ENCODE peak calls at places on chromosomes 4 and X, in nine cellular contexts. K, B, W, P, N, M, J, D and Y are unnamed samples.

GRCh38 chrX:123830309-123830708 is 29.5 kb upstream of the XIAP start:
- DNase-seq in J (peak), B (no peak), P (no peak), M (no peak), W (peak), D (peak), N (no peak), K (no peak), Y (no peak)

GRCh38 chrX:23317799-23318724 is 16.6 kb upstream of the PTCHD1 start:
- DNase-seq in W (peak), J (no peak), D (no peak), B (no peak), N (no peak), K (no peak), P (no peak), M (no peak), Y (no peak)

GRCh38 chrX:67780694-67781109 is 236.9 kb downstream of the AR start:
- DNase-seq in J (peak), D (peak), W (no peak), K (peak), B (peak), M (peak), N (no peak), P (peak), Y (no peak)

GRCh38 chr4:163665521-163666334 is 171.2 kb downstream of the TMA16 start:
- DNase-seq in N (no peak), J (no peak), P (no peak), M (no peak), B (no peak), W (no peak), D (no peak), K (no peak), Y (no peak)

GRCh38 chr4:147833254-147833653 is 101.4 kb downstream of the ARHGAP10 start:
- DNase-seq in N (no peak), K (no peak), M (no peak), D (no peak), W (no peak), B (no peak), P (no peak), J (no peak), Y (no peak)

GRCh38 chrX:120282697-120283096 is 28.6 kb downstream of the TMEM255A start:
- DNase-seq in D (no peak), W (no peak), N (no peak), P (no peak), M (no peak), J (no peak), K (no peak), B (no peak), Y (no peak)

GRCh38 chrX:27918799-27919198 is 62.5 kb downstream of the DCAF8L1 start:
- DNase-seq in N (peak), D (no peak), P (no peak), W (no peak), M (no peak), K (no peak), B (peak), J (no peak), Y (no peak)

GRCh38 chrX:119687661-119688413 is 5.1 kb downstream of the SEPTIN6 start:
- DNase-seq in W (no peak), D (no peak), N (no peak), K (no peak), M (no peak), J (peak), B (no peak), P (no peak), Y (no peak)

GRCh38 chr4:6595897-6596537 is 21.0 kb downstream of the MAN2B2 start:
- DNase-seq in P (no peak), N (peak), W (peak), B (no peak), J (no peak), D (no peak), M (no peak), K (no peak), Y (no peak)

GRCh38 chr4:98491862-98492554 is 166.4 kb downstream of the TSPAN5 start:
- DNase-seq in J (no peak), P (no peak), W (no peak), N (no peak), M (no peak), B (no peak), K (no peak), D (no peak), Y (no peak)

DNA sequence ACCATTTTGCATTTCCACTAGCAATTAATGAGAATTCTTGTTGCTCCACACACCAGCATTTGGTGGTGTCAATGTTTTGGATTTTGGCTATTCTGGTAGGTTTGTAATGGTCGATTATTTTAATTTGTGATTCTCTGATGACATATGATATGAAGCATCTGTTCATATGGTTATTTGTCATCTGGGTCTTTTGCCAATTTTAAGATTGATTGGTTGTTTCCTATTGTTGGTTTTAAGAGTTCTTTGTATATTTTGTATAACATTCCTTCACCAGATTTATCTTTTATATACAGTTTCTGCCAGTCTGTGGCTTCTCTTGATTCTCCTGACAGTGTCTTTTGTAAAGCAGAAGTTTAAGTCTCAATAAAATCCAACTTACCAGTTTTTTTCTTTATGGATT is 18.5 kb upstream of the BDH2 start:
- DNase-seq in J (no peak), B (no peak), P (no peak), W (no peak), K (no peak), D (no peak), N (no peak), M (no peak), Y (no peak)
- TF ChIP-seq POLR2A in J (no peak), B (no peak), P (no peak), W (no peak), K (no peak), D (no peak), N (no peak), M (no peak), Y (no peak)

DNA sequence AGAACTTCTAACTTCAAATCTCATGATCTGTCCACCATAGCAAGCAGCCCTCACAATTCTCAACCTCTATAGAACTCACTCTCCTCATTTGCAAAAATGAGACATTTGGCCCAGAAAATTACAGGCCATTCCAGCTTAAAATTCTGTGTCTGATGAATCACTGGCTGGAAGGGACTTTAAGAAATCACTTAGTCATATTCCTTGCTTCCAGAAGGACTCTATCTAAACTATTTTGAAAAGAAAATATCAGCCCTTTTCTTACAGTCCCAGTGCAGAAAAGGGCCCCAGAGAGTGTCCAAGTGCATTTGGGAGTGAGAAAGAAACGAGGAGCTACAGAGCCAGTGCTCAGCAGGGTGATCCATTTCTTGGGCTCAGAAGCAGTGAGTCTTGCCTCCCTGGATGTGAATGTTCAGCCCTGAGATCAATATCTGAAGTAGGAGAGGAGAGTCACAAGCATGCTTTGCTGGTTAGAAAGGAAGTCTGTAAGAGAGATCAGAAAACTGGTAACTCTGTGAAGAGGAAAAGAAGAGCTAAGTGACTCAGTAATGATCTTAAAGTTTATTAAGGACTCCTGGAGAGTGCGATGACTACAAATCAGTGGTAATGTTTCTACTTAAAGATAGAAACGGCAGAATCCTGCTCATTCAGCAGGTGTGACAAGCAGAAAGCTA is 139.8 kb downstream of the PALLD start:
- DNase-seq in W (no peak), J (no peak), P (no peak), B (no peak), N (no peak), K (no peak), M (no peak), D (no peak), Y (no peak)
- H3K27ac ChIP-seq in W (peak), J (no peak), P (peak), B (no peak), N (peak), K (peak), M (peak), D (peak), Y (peak)

GRCh38 chr4:78781086-78781630 is 5.0 kb downstream of the BMP2K start:
- DNase-seq in P (no peak), N (no peak), W (no peak), D (no peak), J (no peak), B (no peak), K (no peak), M (no peak), Y (no peak)
- TF ChIP-seq POLR2A in P (no peak), N (no peak), W (no peak), D (no peak), J (no peak), B (no peak), K (no peak), M (no peak), Y (no peak)

DNA sequence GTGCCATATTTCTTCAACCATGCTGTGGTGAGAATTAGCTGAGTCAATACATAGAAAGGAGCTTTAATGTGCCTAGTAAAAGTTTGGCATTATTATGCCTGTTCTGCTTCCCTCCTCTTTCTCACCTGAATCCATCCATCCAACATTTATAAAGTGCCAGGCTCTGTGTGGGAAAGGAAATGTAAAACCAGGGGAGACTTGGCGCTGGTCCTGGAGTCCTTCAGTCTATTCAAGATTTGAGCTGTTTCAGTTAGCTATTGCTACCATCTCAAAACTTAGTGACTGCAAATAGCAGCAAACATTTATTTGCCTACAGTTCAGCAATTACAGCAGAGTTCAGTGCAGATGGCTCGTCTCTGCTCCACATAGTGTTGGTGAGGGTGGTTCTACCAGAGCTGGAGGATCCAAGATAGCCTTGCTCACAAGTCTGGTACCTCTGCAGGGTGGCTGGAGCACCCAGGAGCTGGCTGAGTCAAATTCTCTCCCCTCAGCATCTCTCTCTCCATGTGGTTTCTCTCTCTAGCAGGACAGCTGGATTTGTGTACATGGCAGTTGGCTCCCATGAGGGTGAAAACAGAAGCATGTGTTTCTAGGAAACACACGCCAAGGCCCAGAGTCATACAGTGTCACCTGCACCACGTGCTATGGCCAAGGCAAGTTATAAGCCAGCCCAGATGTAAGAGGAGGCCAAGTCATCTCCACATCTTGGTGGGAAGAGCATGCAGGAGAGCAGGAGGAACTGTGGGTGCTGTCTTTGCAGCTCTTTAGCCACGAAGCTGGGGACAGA is 77.3 kb downstream of the FHDC1 start:
- DNase-seq in W (no peak), D (no peak), K (no peak), B (no peak), N (no peak), P (no peak), M (no peak), J (no peak), Y (no peak)
- H3K27ac ChIP-seq in W (no peak), D (no peak), K (no peak), B (no peak), N (no peak), P (no peak), M (no peak), J (no peak), Y (no peak)

GRCh38 chr4:1806223-1806564 is 13.1 kb downstream of the FGFR3 start:
- DNase-seq in K (no peak), J (no peak), D (no peak), P (no peak), M (no peak), W (no peak), B (no peak), N (no peak), Y (no peak)
- TF ChIP-seq POLR2A in K (no peak), J (no peak), D (no peak), P (no peak), M (no peak), W (no peak), B (no peak), N (no peak), Y (no peak)

GRCh38 chr4:145890689-145891088 is 47.9 kb downstream of the ZNF827 start:
- DNase-seq in M (no peak), B (no peak), K (no peak), W (no peak), N (no peak), J (no peak), D (no peak), P (no peak), Y (no peak)
- H3K27ac ChIP-seq in M (no peak), B (no peak), K (no peak), W (no peak), N (no peak), J (no peak), D (no peak), P (no peak), Y (no peak)

GRCh38 chr4:676871-677235 is 2.5 kb downstream of the MYL5 start:
- DNase-seq in K (no peak), D (no peak), J (no peak), B (no peak), M (no peak), N (no peak), W (no peak), P (no peak), Y (no peak)

GRCh38 chr4:677431-678293 is 3.3 kb downstream of the MYL5 start:
- DNase-seq in N (peak), B (peak), D (peak), P (peak), M (no peak), W (no peak), J (no peak), K (no peak), Y (no peak)

GRCh38 chr4:675036-675804 is 878 bp downstream of the MYL5 start:
- DNase-seq in K (peak), W (no peak), J (no peak), M (no peak), B (no peak), P (peak), D (no peak), N (no peak), Y (no peak)

GRCh38 chr4:674172-675035 is at the start of the genes ATP5ME and MYL5:
- DNase-seq in M (peak), B (peak), D (peak), K (peak), N (peak), W (peak), J (peak), P (peak), Y (peak)

DNA sequence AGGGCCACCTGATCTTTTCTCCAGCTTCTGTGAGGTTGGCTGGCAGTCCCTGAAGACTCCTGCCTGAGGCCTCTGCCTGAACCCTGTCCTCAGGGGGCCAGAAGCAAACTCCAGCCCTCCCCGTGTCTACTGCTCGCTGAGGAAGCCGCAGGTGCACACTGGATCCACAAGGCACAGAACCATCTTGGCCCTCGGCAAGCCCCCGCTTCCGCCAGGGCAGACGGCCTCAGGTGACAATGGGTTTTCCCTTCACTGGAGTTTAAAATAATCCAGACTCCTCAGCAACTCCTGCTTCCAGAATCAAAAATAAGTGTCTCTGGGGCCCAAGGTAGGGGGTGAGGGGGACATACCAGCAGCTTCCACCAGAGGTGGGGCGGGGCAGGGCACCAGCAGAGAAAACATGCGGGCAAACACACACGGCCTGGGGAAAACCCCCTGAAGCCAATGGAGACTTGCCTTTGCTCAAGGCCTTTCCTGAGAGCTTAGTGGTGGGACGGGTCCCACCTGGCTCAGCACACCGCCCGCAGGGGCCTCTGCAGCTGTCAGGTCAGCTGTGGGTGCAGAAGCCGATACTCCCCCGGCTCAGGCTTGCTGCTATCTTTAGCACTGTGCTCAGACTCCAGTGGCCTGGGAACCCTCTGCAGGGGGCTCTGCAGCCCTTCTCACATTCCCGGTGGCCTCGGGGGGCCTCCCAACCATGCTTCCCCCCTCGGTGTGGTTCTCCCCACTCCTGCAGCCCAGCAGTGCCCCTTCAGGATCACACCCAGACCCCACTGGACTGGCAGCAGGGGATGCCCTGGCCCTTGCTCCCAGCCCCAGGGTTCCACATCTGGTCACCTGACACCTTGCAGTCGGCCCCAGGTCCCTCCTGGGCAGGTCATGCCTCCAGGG is 1.9 kb downstream of the MYL5 start:
- DNase-seq in P (peak), N (no peak), W (no peak), D (no peak), J (no peak), B (no peak), M (no peak), K (no peak), Y (no peak)
- TF ChIP-seq POLR2A in P (no peak), N (no peak), W (no peak), D (no peak), J (no peak), B (no peak), M (no peak), K (no peak), Y (no peak)

DNA sequence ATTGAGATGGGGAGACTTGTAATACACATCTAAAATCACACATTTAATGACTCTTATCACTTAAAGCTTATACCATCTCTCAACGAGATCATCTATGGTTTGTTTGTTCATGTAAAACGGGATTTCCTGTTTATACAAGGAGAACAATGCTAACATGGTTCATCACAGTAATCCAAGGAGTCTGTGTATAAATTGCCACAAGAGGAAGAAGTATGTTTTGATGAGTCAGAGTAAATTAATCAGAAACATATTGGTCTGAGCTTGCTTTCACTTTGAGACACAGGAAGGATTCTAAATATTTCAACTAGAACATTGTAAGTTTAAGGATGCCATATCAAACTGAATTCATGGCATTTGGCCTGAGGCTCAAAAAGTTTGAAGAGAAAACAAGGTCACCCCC is 594.1 kb downstream of the GLUD2 start:
- DNase-seq in J (no peak), M (no peak), W (no peak), P (no peak), D (no peak), N (no peak), B (no peak), K (no peak), Y (no peak)
- H3K27ac ChIP-seq in J (no peak), M (no peak), W (no peak), P (no peak), D (no peak), N (no peak), B (no peak), K (no peak), Y (no peak)